ENCODE peak calls at places on chromosomes 5 and 9, in four cellular contexts. G is HepG2, I is GM12878, U is K562. K is an unnamed sample.

GRCh38 chr9:127126981-127127380 is 4.5 kb upstream of the ANGPTL2 start:
- DNase-seq in U (no peak), I (no peak), G (no peak), K (no peak)

GRCh38 chr9:100324594-100325200 is 28.0 kb downstream of the TEX10 start:
- DNase-seq in G (peak), I (no peak), U (no peak), K (peak)

GRCh38 chr5:107672212-107673105 is 1.7 kb upstream of the EFNA5 start:
- DNase-seq in G (peak), U (peak), I (no peak), K (peak)

GRCh38 chr9:127960410-127961165 is 20.2 kb downstream of the EEIG1 start:
- DNase-seq in G (no peak), U (no peak), I (no peak), K (no peak)

GRCh38 chr5:67515762-67516161 is 319.2 kb upstream of the CD180 start:
- DNase-seq in U (no peak), I (no peak), G (no peak), K (no peak)

GRCh38 chr9:33903157-33903780 is 86.3 kb downstream of the UBE2R2 start:
- DNase-seq in U (no peak), I (no peak), G (no peak), K (no peak)

GRCh38 chr5:74539986-74540385 is 100.5 kb downstream of the ENC1 start:
- DNase-seq in G (no peak), I (no peak), U (no peak), K (no peak)

GRCh38 chr9:122498883-122499288 is 11.7 kb upstream of the OR1J2 start:
- DNase-seq in I (no peak), U (peak), G (peak), K (peak)

GRCh38 chr5:20833081-20833627 is 845.2 kb upstream of the CDH18 start:
- DNase-seq in I (no peak), G (peak), U (peak), K (no peak)

GRCh38 chr5:71013575-71013974 is 11.6 kb downstream of the NAIP start:
- DNase-seq in U (peak), I (no peak), G (no peak), K (no peak)

GRCh38 chr9:4509590-4509984 is 19.3 kb downstream of the SLC1A1 start:
- DNase-seq in I (no peak), G (no peak), U (no peak), K (no peak)

GRCh38 chr9:115764649-115765048 is 388.9 kb upstream of the PAPPA start:
- DNase-seq in G (no peak), U (no peak), I (no peak), K (no peak)

GRCh38 chr5:179974946-179975712 is 67.4 kb upstream of the TBC1D9B start:
- DNase-seq in U (peak), G (peak), I (no peak), K (peak)

GRCh38 chr5:132427285-132428146 is 58.0 kb downstream of the SLC22A5 start:
- DNase-seq in I (no peak), U (no peak), G (no peak), K (no peak)

GRCh38 chr5:116959843-116960242 is 385.2 kb upstream of the SEMA6A start:
- DNase-seq in G (no peak), I (no peak), U (no peak), K (no peak)

GRCh38 chr9:136688274-136689107 is 1.2 kb upstream of the AGPAT2 start:
- DNase-seq in U (no peak), G (no peak), I (no peak), K (no peak)

GRCh38 chr5:147972441-147972840 is 66.1 kb upstream of the C5orf46 start:
- DNase-seq in I (no peak), G (no peak), U (no peak), K (no peak)

GRCh38 chr9:115891929-115892328 is 261.7 kb upstream of the PAPPA start:
- DNase-seq in U (no peak), I (no peak), G (no peak), K (no peak)

GRCh38 chr9:130185494-130186005 is 13.3 kb downstream of the NCS1 start:
- DNase-seq in U (no peak), I (no peak), G (no peak), K (no peak)

GRCh38 chr9:99824378-99825157 is 2.9 kb downstream of the NR4A3 start:
- DNase-seq in G (peak), U (peak), I (no peak), K (no peak)

GRCh38 chr5:179217956-179218355 is 127.3 kb downstream of the ADAMTS2 start:
- DNase-seq in U (no peak), I (no peak), G (no peak), K (no peak)

GRCh38 chr9:93300175-93300572 is 116.2 kb downstream of the WNK2 start:
- DNase-seq in U (no peak), I (no peak), G (no peak), K (no peak)

GRCh38 chr9:94952553-94953373 is 226.3 kb downstream of the AOPEP start:
- DNase-seq in G (no peak), I (peak), U (no peak), K (no peak)

GRCh38 chr5:59790399-59791130 is 103.0 kb downstream of the PDE4D start:
- DNase-seq in G (no peak), I (no peak), U (no peak), K (no peak)

GRCh38 chr5:81165493-81166119 is 67.5 kb upstream of the CKMT2 start:
- DNase-seq in I (no peak), G (peak), U (peak), K (peak)

GRCh38 chr5:78816143-78816765 is 167.7 kb upstream of the LHFPL2 start:
- DNase-seq in I (no peak), G (no peak), U (no peak), K (no peak)

GRCh38 chr5:34439601-34440000 is 216.5 kb upstream of the RAI14 start:
- DNase-seq in G (no peak), I (no peak), U (no peak), K (no peak)

GRCh38 chr9:132412089-132412488 is 2.1 kb downstream of the CFAP77 start:
- DNase-seq in U (peak), G (peak), I (no peak), K (no peak)

GRCh38 chr9:8183618-8184017 is 384.0 kb upstream of the DMAC1 start:
- DNase-seq in U (no peak), G (no peak), I (no peak), K (no peak)

GRCh38 chr5:141430332-141431113 is at the start of gene PCDHGA12:
- DNase-seq in G (peak), I (peak), U (peak), K (peak)

GRCh38 chr5:124059200-124059599 is 547.2 kb downstream of the CSNK1G3 start:
- DNase-seq in I (no peak), G (no peak), U (no peak), K (no peak)

DNA sequence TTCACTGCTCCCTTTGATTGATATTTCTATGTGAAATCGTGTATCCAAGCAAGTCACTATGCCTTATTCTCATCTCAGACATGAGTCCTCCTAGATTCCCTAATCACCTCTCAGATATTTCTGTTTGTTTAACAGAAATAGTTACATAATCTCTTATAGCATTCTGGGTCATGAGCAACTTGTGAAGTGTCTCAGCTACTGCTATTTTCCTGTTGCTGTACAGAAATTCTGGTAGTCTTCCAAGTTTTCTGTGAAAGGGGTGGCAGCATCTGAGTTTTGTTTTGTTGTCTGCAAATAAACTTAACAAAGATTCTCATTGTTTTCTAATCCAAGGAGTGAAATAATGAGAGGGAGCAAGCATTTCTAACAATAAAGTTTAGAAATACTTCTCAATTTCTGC is 256.9 kb upstream of the ST8SIA4 start:
- DNase-seq in U (no peak), G (no peak), I (no peak), K (no peak)
- TF ChIP-seq KDM1A in U (no peak), G (no peak), I (no peak), K (no peak)

GRCh38 chr5:15929616-15930303 is 249.8 kb downstream of the MARCHF11 start:
- DNase-seq in G (no peak), U (no peak), I (no peak), K (no peak)
- TF ChIP-seq RAD21 in G (no peak), U (no peak), I (no peak), K (no peak)

DNA sequence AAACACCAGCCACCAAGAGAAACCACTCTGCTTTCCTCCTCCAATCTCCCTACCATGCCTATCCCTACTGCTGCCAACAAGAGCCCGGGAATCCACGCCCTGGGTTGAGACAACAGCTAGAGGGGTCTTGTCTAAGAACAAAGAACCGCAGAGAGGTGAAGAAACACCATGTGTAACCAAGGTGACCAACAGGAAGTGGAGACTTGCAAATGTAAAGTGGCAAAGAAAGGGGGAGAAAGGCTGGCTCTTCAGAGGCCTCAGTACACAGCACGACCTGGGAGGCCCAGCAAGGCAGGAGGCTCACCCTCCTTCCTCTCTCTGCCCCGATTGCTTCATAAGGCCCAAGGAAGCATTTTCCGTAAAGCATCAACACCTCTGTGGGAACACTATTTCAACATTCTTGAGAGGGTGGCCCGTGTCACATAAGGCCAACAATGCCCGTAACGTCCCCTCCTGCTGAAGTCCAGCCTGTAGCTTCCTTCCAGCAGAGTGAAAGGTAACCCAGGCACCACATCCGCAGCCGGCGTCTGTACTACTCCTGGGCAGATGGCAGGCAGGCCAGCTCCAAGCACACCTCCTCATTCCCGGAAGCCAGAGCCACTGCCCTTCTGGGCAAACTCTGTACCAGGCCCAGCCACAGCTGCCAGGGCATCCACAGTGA is 18.3 kb downstream of the CCNJL start:
- DNase-seq in I (no peak), G (peak), U (no peak), K (no peak)
- TF ChIP-seq POLR2AphosphoS2 in I (no peak), G (no peak), U (no peak), K (no peak)

GRCh38 chr5:40781843-40782409 is 16.2 kb downstream of the PRKAA1 start:
- DNase-seq in G (no peak), I (no peak), U (no peak), K (no peak)
- TF ChIP-seq KDM1A in G (no peak), I (no peak), U (no peak), K (no peak)

DNA sequence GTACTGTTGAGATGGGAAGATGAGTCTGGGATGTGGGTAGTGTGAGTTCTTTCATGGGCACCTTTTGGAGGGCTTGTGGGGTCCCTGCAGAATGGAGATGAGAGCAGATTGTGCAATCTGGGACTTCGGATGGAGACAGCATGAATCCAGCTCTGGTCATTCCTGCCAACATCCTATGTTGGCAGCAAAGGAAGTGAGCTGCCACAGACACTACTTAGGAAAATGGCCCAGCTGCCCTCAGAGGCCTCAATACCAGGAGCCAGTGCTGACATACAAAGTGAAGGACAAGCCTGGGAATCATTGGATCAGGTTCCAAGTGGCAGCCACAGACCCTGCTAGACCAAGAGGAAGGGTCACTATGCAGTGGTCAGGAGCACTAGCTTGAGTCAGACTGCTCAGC is 402.8 kb downstream of the CDK5RAP2 start:
- DNase-seq in G (no peak), I (no peak), U (no peak), K (no peak)
- TF ChIP-seq RAD21 in G (no peak), I (no peak), U (no peak), K (no peak)

DNA sequence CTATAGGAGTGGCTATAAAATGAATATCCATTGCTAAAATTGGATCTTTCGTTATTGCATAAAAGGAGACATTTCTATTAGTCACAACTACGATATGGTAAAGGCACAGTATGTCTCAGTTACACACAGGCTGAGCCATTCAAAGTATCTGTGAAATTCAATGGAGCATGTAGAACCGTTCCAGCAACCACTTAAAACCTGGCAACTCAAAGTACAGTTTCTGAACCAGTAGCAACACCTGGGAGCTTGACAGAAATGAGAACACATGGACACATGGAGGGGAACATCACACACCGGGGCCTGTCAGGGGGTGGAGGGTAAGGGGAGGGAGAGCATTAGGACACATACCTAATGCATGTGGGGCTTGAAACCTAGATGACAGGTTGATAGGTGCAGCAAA is 15.4 kb downstream of the POC5 start:
- DNase-seq in U (no peak), G (no peak), I (no peak), K (no peak)
- TF ChIP-seq POLR2AphosphoS2 in U (no peak), G (no peak), I (no peak), K (no peak)

GRCh38 chr9:137807721-137808703 is 69.6 kb upstream of the CACNA1B start:
- DNase-seq in I (no peak), U (no peak), G (no peak), K (no peak)
- TF ChIP-seq KDM1A in I (no peak), U (no peak), G (no peak), K (no peak)

GRCh38 chr5:90547072-90547536 is 11.5 kb upstream of the ADGRV1 start:
- DNase-seq in I (no peak), G (peak), U (no peak), K (peak)

GRCh38 chr5:90549729-90550275 is 8.8 kb upstream of the ADGRV1 start:
- DNase-seq in I (no peak), U (no peak), G (no peak), K (no peak)

GRCh38 chr5:90546216-90546837 is 12.3 kb upstream of the ADGRV1 start:
- DNase-seq in U (no peak), G (no peak), I (no peak), K (no peak)

GRCh38 chr5:90549223-90549622 is 9.4 kb upstream of the ADGRV1 start:
- DNase-seq in I (no peak), G (no peak), U (no peak), K (no peak)

GRCh38 chr5:90548069-90548593 is 10.5 kb upstream of the ADGRV1 start:
- DNase-seq in G (peak), I (no peak), U (peak), K (peak)
- TF ChIP-seq RAD21 in G (no peak), I (no peak), U (no peak), K (no peak)

GRCh38 chr5:149198148-149198547 is 56.9 kb downstream of the ABLIM3 start:
- DNase-seq in U (no peak), I (no peak), G (no peak), K (no peak)

GRCh38 chr5:149195337-149195887 is 54.1 kb downstream of the ABLIM3 start:
- DNase-seq in U (no peak), G (no peak), I (no peak), K (no peak)

GRCh38 chr5:149201121-149201637 is 59.9 kb downstream of the ABLIM3 start:
- DNase-seq in G (peak), I (no peak), U (no peak), K (no peak)

GRCh38 chr5:149200355-149200754 is 59.1 kb downstream of the ABLIM3 start:
- DNase-seq in I (no peak), G (no peak), U (no peak), K (no peak)

DNA sequence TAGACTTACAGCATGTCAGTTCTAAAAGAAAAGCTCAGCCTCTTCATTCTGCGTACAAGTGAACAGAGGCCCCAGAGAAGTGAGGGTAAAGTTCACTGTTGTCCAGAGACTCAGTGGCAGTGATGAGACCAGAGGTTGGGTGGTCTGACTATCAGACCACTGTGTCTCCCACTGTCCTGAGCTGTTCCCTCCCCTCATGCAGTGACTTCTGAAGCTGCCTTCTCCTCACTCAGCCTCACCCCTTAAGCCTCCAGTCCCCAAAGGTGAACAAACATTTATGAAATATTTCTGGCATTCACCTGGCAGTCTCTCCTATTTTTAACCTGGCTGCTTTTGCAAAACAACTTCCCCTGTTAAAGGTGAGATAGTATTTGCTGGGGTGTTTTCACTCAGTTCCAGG is 54.7 kb downstream of the ABLIM3 start:
- DNase-seq in G (no peak), I (no peak), U (no peak), K (no peak)
- TF ChIP-seq POLR2AphosphoS2 in G (no peak), I (no peak), U (no peak), K (no peak)

DNA sequence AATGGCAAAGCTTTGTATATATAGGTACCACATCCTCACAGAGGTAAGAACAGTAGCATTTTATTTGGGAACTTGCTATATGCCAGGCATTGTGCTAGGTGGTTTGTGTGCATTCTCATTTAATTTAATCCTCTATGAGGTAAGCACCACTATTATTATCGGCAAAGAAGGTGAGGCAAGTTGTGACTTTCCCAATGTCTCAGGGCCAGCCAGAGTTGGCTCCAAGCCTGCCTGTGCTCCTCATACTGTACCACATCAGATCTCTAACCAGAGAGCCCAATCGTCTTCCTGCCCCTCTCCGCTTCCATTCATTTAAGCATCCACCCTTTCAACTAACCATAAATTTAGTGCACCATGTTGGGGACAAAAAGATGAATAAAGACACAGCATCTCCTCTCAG is 55.1 kb downstream of the NIPSNAP3B start:
- DNase-seq in U (no peak), G (no peak), I (no peak), K (no peak)
- TF ChIP-seq KDM1A in U (no peak), G (no peak), I (no peak), K (no peak)